ENCODE peak calls at places on chromosomes 3 and 15, in four cellular contexts. V is sigmoid colon, Q is adrenal gland, X is body of pancreas. S is an unnamed sample.

GRCh38 chr3:104796556-104796955 is 570.2 kb upstream of the ALCAM start:
- DNase-seq in X (no peak), Q (no peak), V (no peak), S (no peak)

GRCh38 chr3:107064445-107065060 is 312.7 kb upstream of the CCDC54 start:
- DNase-seq in X (peak; percentile 73), V (peak; percentile 74), Q (peak; percentile 79), S (peak; percentile 60)

GRCh38 chr3:16740531-16740930 is 135.3 kb upstream of the DAZL start:
- DNase-seq in V (no peak), X (no peak), Q (no peak), S (no peak)

GRCh38 chr3:99645277-99646106 is 7.1 kb downstream of the COL8A1 start:
- DNase-seq in Q (no peak), X (no peak), V (no peak), S (no peak)

GRCh38 chr3:31893174-31893573 is 87.9 kb downstream of the OSBPL10 start:
- DNase-seq in Q (no peak), V (no peak), X (no peak), S (no peak)

GRCh38 chr15:74866090-74866489 is 7.1 kb downstream of the SCAMP2 start:
- DNase-seq in V (no peak), X (no peak), Q (peak; percentile 75), S (no peak)

GRCh38 chr15:92383528-92384326 is 10.0 kb upstream of the ST8SIA2 start:
- DNase-seq in Q (peak; percentile 10), X (peak; percentile 17), V (no peak), S (no peak)

GRCh38 chr3:156705761-156706631 is 31.6 kb downstream of the TIPARP start:
- DNase-seq in X (peak; percentile 39), Q (no peak), V (no peak), S (no peak)

GRCh38 chr3:133494469-133494868 is 79.0 kb upstream of the CDV3 start:
- DNase-seq in Q (no peak), V (no peak), X (no peak), S (no peak)

GRCh38 chr3:114093596-114093995 is 37.1 kb downstream of the QTRT2 start:
- DNase-seq in Q (peak; percentile 46), V (peak; percentile 63), X (no peak), S (peak; percentile 29)

GRCh38 chr15:71706461-71707229 is 103.7 kb upstream of the NR2E3 start:
- DNase-seq in Q (no peak), V (no peak), X (no peak), S (no peak)

GRCh38 chr3:49422379-49423248 is at the start of gene AMT:
- DNase-seq in V (no peak), X (peak; percentile 81), Q (peak; percentile 65), S (peak; percentile 84)

GRCh38 chr3:152444029-152444641 is 175.4 kb downstream of the MBNL1 start:
- DNase-seq in V (no peak), X (no peak), Q (no peak), S (no peak)

GRCh38 chr3:98021821-98022220 is 13.3 kb downstream of the GABRR3 start:
- DNase-seq in V (no peak), Q (no peak), X (no peak), S (no peak)

GRCh38 chr3:61565569-61565968 is 4.2 kb downstream of the PTPRG start:
- DNase-seq in V (no peak), X (no peak), Q (no peak), S (no peak)

GRCh38 chr3:55718475-55718874 is 231.4 kb upstream of the WNT5A start:
- DNase-seq in X (peak; percentile 3), V (no peak), Q (peak; percentile 7), S (no peak)

GRCh38 chr3:192060160-192060783 is 599.3 kb downstream of the PYDC2 start:
- DNase-seq in V (no peak), X (no peak), Q (no peak), S (no peak)

GRCh38 chr3:44762170-44762677 is 630 bp downstream of the KIF15 start:
- DNase-seq in V (no peak), Q (no peak), X (no peak), S (no peak)

GRCh38 chr3:13267348-13267659 is 152.8 kb downstream of the NUP210 start:
- DNase-seq in V (no peak), X (no peak), Q (no peak), S (no peak)

GRCh38 chr3:127449489-127450212 is 140.9 kb downstream of the TPRA1 start:
- DNase-seq in Q (no peak), X (no peak), V (peak; percentile 19), S (no peak)

GRCh38 chr3:189937302-189938255 is 183.1 kb downstream of the P3H2 start:
- DNase-seq in X (no peak), V (no peak), Q (no peak), S (no peak)

GRCh38 chr3:108301695-108302404 is 5.5 kb downstream of the HHLA2 start:
- DNase-seq in X (no peak), V (no peak), Q (no peak), S (no peak)

GRCh38 chr3:56135941-56136340 is 332.3 kb downstream of the ERC2 start:
- DNase-seq in X (no peak), Q (no peak), V (no peak), S (no peak)

GRCh38 chr15:91887921-91888373 is 34.4 kb downstream of the SLCO3A1 start:
- DNase-seq in V (no peak), Q (no peak), X (no peak), S (no peak)

GRCh38 chr15:100052716-100053475 is 288.9 kb downstream of the ADAMTS17 start:
- DNase-seq in Q (no peak), V (no peak), X (no peak), S (no peak)

GRCh38 chr15:32687556-32687955 is 30.2 kb upstream of the GREM1 start:
- DNase-seq in Q (no peak), X (no peak), V (no peak), S (no peak)

GRCh38 chr3:146142757-146143156 is 18.2 kb downstream of the PLOD2 start:
- DNase-seq in V (no peak), X (peak; percentile 8), Q (peak; percentile 19), S (no peak)

GRCh38 chr3:94249491-94250079 is 186.7 kb downstream of the NSUN3 start:
- DNase-seq in Q (peak; percentile 80), V (peak; percentile 71), X (peak; percentile 62), S (peak; percentile 28)

GRCh38 chr3:66405701-66406091 is 95.1 kb downstream of the LRIG1 start:
- DNase-seq in Q (peak; percentile 26), X (no peak), V (peak; percentile 89), S (peak; percentile 54)

GRCh38 chr3:66403268-66403990 is 97.4 kb downstream of the LRIG1 start:
- DNase-seq in X (no peak), Q (no peak), V (peak; percentile 66), S (no peak)

GRCh38 chr3:66406186-66406585 is 94.6 kb downstream of the LRIG1 start:
- DNase-seq in Q (no peak), V (peak; percentile 86), X (no peak), S (no peak)

GRCh38 chr3:66404246-66404645 is 96.6 kb downstream of the LRIG1 start:
- DNase-seq in X (no peak), V (peak; percentile 49), Q (no peak), S (no peak)

GRCh38 chr3:66404903-66405700 is 95.7 kb downstream of the LRIG1 start:
- DNase-seq in V (peak; percentile 66), Q (no peak), X (no peak), S (peak; percentile 21)
- H3K4me3 ChIP-seq in V (no peak overlapping the region), Q (no peak overlapping the region), X (no peak overlapping the region), S (no peak overlapping the region)

GRCh38 chr3:38460377-38461085 is 6.8 kb downstream of the ACVR2B start:
- DNase-seq in X (no peak), Q (no peak), V (no peak), S (no peak)
- TF ChIP-seq POLR2A in X (no peak), Q (no peak), V (no peak), S (no peak)

DNA sequence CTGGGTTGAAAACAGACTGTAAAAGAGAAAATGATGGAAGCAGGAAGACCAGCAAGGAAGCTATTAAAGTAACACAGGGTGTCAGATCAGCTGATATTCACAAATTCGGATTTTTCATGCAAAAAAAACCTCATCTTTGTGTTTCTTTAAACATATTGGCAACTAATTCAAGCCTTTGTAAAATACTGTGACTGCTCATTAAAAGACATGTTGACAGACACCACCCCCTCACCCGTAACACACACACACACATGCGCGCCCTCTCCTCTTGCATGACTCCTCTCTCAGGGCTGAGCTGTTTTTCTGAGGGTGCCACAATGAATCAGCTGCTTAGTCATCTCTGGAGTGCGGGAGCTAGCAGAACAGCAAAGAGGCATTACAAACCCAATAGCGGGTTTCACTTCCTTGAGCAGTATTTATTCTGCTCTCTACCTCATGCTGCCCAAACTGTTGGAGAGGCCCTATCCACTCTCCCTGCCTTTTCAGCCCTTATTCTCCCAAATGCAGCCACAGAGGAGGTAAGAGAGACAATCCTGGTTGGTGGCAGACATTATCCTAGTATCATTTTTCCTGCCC is 35.8 kb upstream of the CCDC80 start:
- DNase-seq in V (peak; percentile 77), Q (peak; percentile 76), X (peak; percentile 65), S (peak; percentile 49)
- H3K4me1 ChIP-seq in V (peaks cover 7% of the 10 kb centered on the region), Q (no peaks in the 10 kb centered on the region), X (no peaks in the 10 kb centered on the region), S (no peaks in the 10 kb centered on the region)

DNA sequence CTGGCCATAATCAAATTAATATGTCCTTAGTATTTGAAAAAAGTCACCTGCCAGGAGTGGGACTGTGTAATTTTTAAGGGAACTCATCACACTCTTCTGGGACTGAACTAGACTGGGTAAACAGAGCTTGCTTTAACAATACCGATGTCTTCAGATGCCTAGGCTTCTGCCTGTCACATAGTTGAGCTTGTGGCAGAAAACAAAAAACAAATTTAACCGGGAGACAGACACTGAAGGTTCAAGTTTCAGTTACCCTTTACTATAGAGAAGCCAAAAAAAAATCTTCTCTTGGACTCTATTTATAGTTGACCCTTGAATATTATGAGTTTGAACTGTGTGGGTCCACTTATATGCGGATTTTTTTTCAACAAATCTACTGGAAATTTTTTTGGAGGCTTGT is 10.8 kb downstream of the PPP1R2 start:
- DNase-seq in X (no peak), V (no peak), Q (no peak), S (no peak)
- H3K4me3 ChIP-seq in X (no peak overlapping the region), V (no peak overlapping the region), Q (no peak overlapping the region), S (no peak overlapping the region)

GRCh38 chr3:53181528-53181927 is 20.5 kb downstream of the PRKCD start:
- DNase-seq in V (no peak), Q (no peak), X (no peak), S (no peak)

GRCh38 chr3:53179580-53179979 is 18.6 kb downstream of the PRKCD start:
- DNase-seq in Q (no peak), V (no peak), X (no peak), S (no peak)

GRCh38 chr3:53178246-53178645 is 17.2 kb downstream of the PRKCD start:
- DNase-seq in X (no peak), V (no peak), Q (no peak), S (no peak)

GRCh38 chr3:53181024-53181371 is 20.0 kb downstream of the PRKCD start:
- DNase-seq in X (no peak), Q (no peak), V (no peak), S (no peak)

DNA sequence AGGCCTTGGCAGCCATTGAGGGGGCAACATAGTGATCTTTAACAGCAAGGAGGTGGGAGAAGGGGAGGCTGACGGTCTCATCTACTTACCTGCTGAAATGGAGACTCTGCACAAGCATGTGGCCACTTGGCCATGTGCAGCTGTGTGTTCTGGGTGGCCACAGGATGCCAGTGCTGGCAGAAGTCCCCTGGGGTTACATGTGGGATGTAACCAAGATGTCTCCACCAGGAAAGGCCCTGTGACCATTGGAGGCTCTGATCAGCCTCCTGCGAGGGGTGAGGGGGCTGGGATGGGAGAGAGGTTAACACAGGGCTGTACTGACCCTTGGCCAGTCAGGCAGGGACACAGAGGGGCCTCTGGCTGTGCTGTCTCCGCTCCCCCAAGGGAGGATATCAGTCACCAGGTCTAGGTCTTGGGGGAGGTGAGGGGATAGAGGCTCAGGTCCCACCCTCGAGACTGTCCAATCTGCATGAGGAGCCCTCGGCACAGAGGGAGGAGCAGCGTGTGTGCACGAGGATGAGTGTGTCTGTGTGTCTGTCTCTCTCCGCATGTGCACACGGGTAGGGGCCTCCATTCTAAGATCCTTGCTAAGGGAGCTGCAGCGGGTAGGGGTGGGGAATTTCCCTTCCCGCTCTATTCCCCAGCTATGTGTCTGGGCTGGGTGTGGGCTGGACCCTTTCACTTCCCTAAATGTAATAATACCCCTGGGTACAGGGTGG is 19.5 kb downstream of the PRKCD start:
- DNase-seq in V (no peak), X (no peak), Q (no peak), S (no peak)
- TF ChIP-seq POLR2A in V (no peak), X (no peak), Q (no peak), S (no peak)

S was measured in heart left ventricle.